ENCODE peak calls at places on chromosomes 3 and 15, in four cellular contexts. K, O, E and L are unnamed samples.

GRCh38 chr3:97793415-97794019 is 28.3 kb upstream of the CRYBG3 start:
- DNase-seq in O (peak; percentile 61), K (no peak), E (no peak), L (no peak)

GRCh38 chr3:64260391-64260790 is 35.1 kb upstream of the PRICKLE2 start:
- DNase-seq in E (no peak), K (no peak), O (no peak), L (no peak)

GRCh38 chr3:86109434-86109833 is 881.5 kb downstream of the VGLL3 start:
- DNase-seq in O (no peak), E (no peak), K (no peak), L (no peak)

GRCh38 chr15:64038878-64039277 is 7.4 kb downstream of the DAPK2 start:
- DNase-seq in O (no peak), K (no peak), E (no peak), L (no peak)

GRCh38 chr3:5479229-5479799 is 291.8 kb downstream of the EDEM1 start:
- DNase-seq in K (no peak), O (no peak), E (no peak), L (no peak)

GRCh38 chr3:171673951-171674350 is 136.3 kb downstream of the PLD1 start:
- DNase-seq in O (no peak), K (no peak), E (no peak), L (no peak)

GRCh38 chr3:52339612-52340011 is 23.5 kb downstream of the DNAH1 start:
- DNase-seq in O (peak; percentile 45), E (peak; percentile 7), K (no peak), L (no peak)

GRCh38 chr15:58473720-58474119 is 41.9 kb downstream of the LIPC start:
- DNase-seq in K (no peak), E (no peak), O (no peak), L (no peak)

GRCh38 chr3:146747928-146748327 is 142.8 kb upstream of the PLSCR5 start:
- DNase-seq in K (no peak), E (no peak), O (no peak), L (no peak)

GRCh38 chr15:92907880-92908279 is 7.8 kb downstream of the CHD2 start:
- DNase-seq in K (no peak), O (no peak), E (no peak), L (no peak)

GRCh38 chr3:14536837-14537589 is 3.1 kb downstream of the GRIP2 start:
- DNase-seq in E (no peak), K (no peak), O (no peak), L (no peak)

GRCh38 chr3:53820756-53821580 is 25.3 kb downstream of the CHDH start:
- DNase-seq in K (no peak), O (no peak), E (no peak), L (no peak)

GRCh38 chr15:74208901-74209559 is 6.4 kb upstream of the STRA6 start:
- DNase-seq in O (no peak), E (no peak), K (no peak), L (no peak)

GRCh38 chr3:143850877-143851276 is 2.6 kb upstream of the SLC9A9 start:
- DNase-seq in K (no peak), E (no peak), O (no peak), L (no peak)

GRCh38 chr3:46574263-46574662 is 8.2 kb upstream of the LRRC2 start:
- DNase-seq in O (no peak), E (no peak), K (no peak), L (no peak)

GRCh38 chr3:187858086-187858485 is 112.8 kb upstream of the BCL6 start:
- DNase-seq in O (no peak), K (no peak), E (no peak), L (no peak)

GRCh38 chr15:73051811-73052678 is at the start of gene NEO1:
- DNase-seq in O (no peak), K (peak; percentile 88), E (peak; percentile 80), L (peak; percentile 61)

GRCh38 chr3:73484656-73485248 is 140.0 kb downstream of the PDZRN3 start:
- DNase-seq in E (no peak), O (no peak), K (no peak), L (no peak)

GRCh38 chr3:61239871-61240270 is 11.4 kb downstream of the FHIT start:
- DNase-seq in K (no peak), E (no peak), O (no peak), L (no peak)

GRCh38 chr15:49428392-49429095 is 5.5 kb downstream of the FGF7 start:
- DNase-seq in K (no peak), O (no peak), E (no peak), L (no peak)

GRCh38 chr3:8052599-8053185 is 448.9 kb upstream of the LMCD1 start:
- DNase-seq in E (no peak), O (no peak), K (no peak), L (no peak)

GRCh38 chr3:197750863-197751737 is 1.4 kb downstream of the FYTTD1 start:
- DNase-seq in E (peak; percentile 7), O (no peak), K (no peak), L (no peak)

GRCh38 chr3:170360476-170360875 is 3.0 kb downstream of the SKIL start:
- DNase-seq in E (no peak), K (no peak), O (no peak), L (no peak)

GRCh38 chr3:104628185-104628789 is 738.4 kb upstream of the ALCAM start:
- DNase-seq in O (no peak), E (no peak), K (no peak), L (no peak)

GRCh38 chr3:101574388-101575156 is 592 bp downstream of the PCNP start:
- DNase-seq in E (peak; percentile 52), O (peak; percentile 18), K (no peak), L (no peak)

GRCh38 chr15:25862087-25862468 is 1.0 kb downstream of the ATP10A start:
- DNase-seq in K (no peak), O (no peak), E (peak; percentile 21), L (no peak)

GRCh38 chr3:155603302-155603701 is 141.6 kb downstream of the PLCH1 start:
- DNase-seq in E (no peak), K (no peak), O (no peak), L (no peak)

GRCh38 chr15:74826372-74826819 is at the start of gene CPLX3:
- DNase-seq in O (no peak), E (peak; percentile 52), K (peak; percentile 46), L (peak; percentile 43)

GRCh38 chr3:162729686-162730085 is 1233.1 kb downstream of the OTOL1 start:
- DNase-seq in K (no peak), O (no peak), E (no peak), L (no peak)

GRCh38 chr15:41817327-41817726 is 10.6 kb upstream of the JMJD7 start:
- DNase-seq in E (no peak), K (no peak), O (no peak), L (no peak)

GRCh38 chr3:122410639-122411038 is 5.2 kb downstream of the WDR5B start:
- DNase-seq in O (no peak), K (no peak), E (no peak), L (no peak)

GRCh38 chr3:49668414-49668797 is 5.7 kb upstream of the APEH start:
- DNase-seq in E (no peak), K (no peak), O (no peak), L (no peak)

GRCh38 chr3:120498947-120499346 is 48.2 kb upstream of the FSTL1 start:
- DNase-seq in E (no peak), K (no peak), O (no peak), L (no peak)

GRCh38 chr3:184544513-184544861 is 17.1 kb upstream of the EPHB3 start:
- DNase-seq in K (no peak), E (no peak), O (no peak), L (no peak)

GRCh38 chr15:74541494-74542191 is 623 bp downstream of the ARID3B start:
- DNase-seq in K (peak; percentile 21), E (peak; percentile 49), O (no peak), L (peak; percentile 40)